ENCODE peak calls at places on chromosome 6, in eight cellular contexts. One of them, this sample, is unnamed.

GRCh38 chr6:105108631-105109262 is 71.1 kb downstream of the POPDC3 start:
- DNase-seq in cardiac muscle cell: no peak
- DNase-seq in SW 1271: no peak
- DNase-seq in ureter: no peak
- DNase-seq in HuH-7: no peak
- DNase-seq in lower leg skin: no peak
- DNase-seq in EL: no peak
- DNase-seq in T-cell: no peak
- DNase-seq in this sample: no peak

GRCh38 chr6:131910956-131911355 is 40.2 kb downstream of the CCN2 start:
- DNase-seq in cardiac muscle cell: no peak
- DNase-seq in SW 1271: no peak
- DNase-seq in ureter: no peak
- DNase-seq in HuH-7: no peak
- DNase-seq in lower leg skin: no peak
- DNase-seq in EL: no peak
- DNase-seq in T-cell: no peak
- DNase-seq in this sample: no peak

GRCh38 chr6:164247106-164247505 is 832.6 kb downstream of the QKI start:
- DNase-seq in cardiac muscle cell: no peak
- DNase-seq in SW 1271: no peak
- DNase-seq in ureter: no peak
- DNase-seq in HuH-7: no peak
- DNase-seq in lower leg skin: no peak
- DNase-seq in EL: peak; percentile 60
- DNase-seq in T-cell: no peak
- DNase-seq in this sample: no peak

GRCh38 chr6:39312912-39313525 is 1.2 kb downstream of the KCNK17 start:
- DNase-seq in cardiac muscle cell: no peak
- DNase-seq in SW 1271: no peak
- DNase-seq in ureter: no peak
- DNase-seq in HuH-7: no peak
- DNase-seq in lower leg skin: no peak
- DNase-seq in EL: no peak
- DNase-seq in T-cell: no peak
- DNase-seq in this sample: no peak

GRCh38 chr6:122307577-122307976 is 91.9 kb upstream of the HSF2 start:
- DNase-seq in cardiac muscle cell: no peak
- DNase-seq in SW 1271: no peak
- DNase-seq in ureter: no peak
- DNase-seq in HuH-7: no peak
- DNase-seq in lower leg skin: no peak
- DNase-seq in EL: no peak
- DNase-seq in T-cell: no peak
- DNase-seq in this sample: no peak

GRCh38 chr6:70337379-70338073 is 34.6 kb upstream of the COL9A1 start:
- DNase-seq in cardiac muscle cell: no peak
- DNase-seq in SW 1271: no peak
- DNase-seq in ureter: no peak
- DNase-seq in HuH-7: peak; percentile 40
- DNase-seq in lower leg skin: no peak
- DNase-seq in EL: no peak
- DNase-seq in T-cell: no peak
- DNase-seq in this sample: no peak

GRCh38 chr6:146358341-146359046 is 185.1 kb upstream of the RAB32 start:
- DNase-seq in cardiac muscle cell: peak; percentile 50
- DNase-seq in SW 1271: peak; percentile 3
- DNase-seq in ureter: no peak
- DNase-seq in HuH-7: no peak
- DNase-seq in lower leg skin: no peak
- DNase-seq in EL: peak; percentile 32
- DNase-seq in T-cell: no peak
- DNase-seq in this sample: no peak

GRCh38 chr6:107625264-107625663 is 135.3 kb downstream of the SOBP start:
- DNase-seq in cardiac muscle cell: no peak
- DNase-seq in SW 1271: no peak
- DNase-seq in ureter: no peak
- DNase-seq in HuH-7: no peak
- DNase-seq in lower leg skin: no peak
- DNase-seq in EL: no peak
- DNase-seq in T-cell: no peak
- DNase-seq in this sample: no peak

GRCh38 chr6:170329321-170329720 is 22.8 kb downstream of the FAM120B start:
- DNase-seq in cardiac muscle cell: no peak
- DNase-seq in SW 1271: no peak
- DNase-seq in ureter: no peak
- DNase-seq in HuH-7: no peak
- DNase-seq in lower leg skin: no peak
- DNase-seq in EL: no peak
- DNase-seq in T-cell: no peak
- DNase-seq in this sample: no peak

GRCh38 chr6:126188271-126188909 is 151.5 kb upstream of the CENPW start:
- DNase-seq in cardiac muscle cell: peak; percentile 69
- DNase-seq in SW 1271: peak; percentile 26
- DNase-seq in ureter: no peak
- DNase-seq in HuH-7: no peak
- DNase-seq in lower leg skin: no peak
- DNase-seq in EL: peak; percentile 54
- DNase-seq in T-cell: no peak
- DNase-seq in this sample: no peak

GRCh38 chr6:167973092-167973880 is 24.2 kb upstream of the KIF25 start:
- DNase-seq in cardiac muscle cell: no peak
- DNase-seq in SW 1271: no peak
- DNase-seq in ureter: no peak
- DNase-seq in HuH-7: no peak
- DNase-seq in lower leg skin: no peak
- DNase-seq in EL: no peak
- DNase-seq in T-cell: no peak
- DNase-seq in this sample: no peak

GRCh38 chr6:107082045-107082444 is 33.3 kb downstream of the BEND3 start:
- DNase-seq in cardiac muscle cell: peak; percentile 15
- DNase-seq in SW 1271: no peak
- DNase-seq in ureter: no peak
- DNase-seq in HuH-7: peak; percentile 61
- DNase-seq in lower leg skin: no peak
- DNase-seq in EL: peak; percentile 18
- DNase-seq in T-cell: no peak
- DNase-seq in this sample: no peak

GRCh38 chr6:95866732-95867131 is 149.0 kb upstream of the FUT9 start:
- DNase-seq in cardiac muscle cell: no peak
- DNase-seq in SW 1271: peak; percentile 3
- DNase-seq in ureter: no peak
- DNase-seq in HuH-7: peak; percentile 12
- DNase-seq in lower leg skin: no peak
- DNase-seq in EL: no peak
- DNase-seq in T-cell: no peak
- DNase-seq in this sample: no peak

GRCh38 chr6:163707385-163708355 is 293.2 kb downstream of the QKI start:
- DNase-seq in cardiac muscle cell: no peak
- DNase-seq in SW 1271: no peak
- DNase-seq in ureter: no peak
- DNase-seq in HuH-7: no peak
- DNase-seq in lower leg skin: no peak
- DNase-seq in EL: no peak
- DNase-seq in T-cell: no peak
- DNase-seq in this sample: no peak

GRCh38 chr6:101114703-101115102 is 233.6 kb upstream of the ASCC3 start:
- DNase-seq in cardiac muscle cell: peak; percentile 66
- DNase-seq in SW 1271: peak; percentile 32
- DNase-seq in ureter: no peak
- DNase-seq in HuH-7: peak; percentile 20
- DNase-seq in lower leg skin: no peak
- DNase-seq in EL: peak; percentile 46
- DNase-seq in T-cell: no peak
- DNase-seq in this sample: no peak

GRCh38 chr6:53358440-53359087 is 9.8 kb upstream of the ELOVL5 start:
- DNase-seq in cardiac muscle cell: no peak
- DNase-seq in SW 1271: no peak
- DNase-seq in ureter: no peak
- DNase-seq in HuH-7: no peak
- DNase-seq in lower leg skin: no peak
- DNase-seq in EL: no peak
- DNase-seq in T-cell: no peak
- DNase-seq in this sample: no peak

GRCh38 chr6:144305567-144305966 is 20.4 kb downstream of the UTRN start:
- DNase-seq in cardiac muscle cell: no peak
- DNase-seq in SW 1271: no peak
- DNase-seq in ureter: no peak
- DNase-seq in HuH-7: no peak
- DNase-seq in lower leg skin: no peak
- DNase-seq in EL: no peak
- DNase-seq in T-cell: no peak
- DNase-seq in this sample: no peak

GRCh38 chr6:108915258-108915657 is 67.0 kb downstream of the ARMC2 start:
- DNase-seq in cardiac muscle cell: no peak
- DNase-seq in SW 1271: no peak
- DNase-seq in ureter: no peak
- DNase-seq in HuH-7: no peak
- DNase-seq in lower leg skin: no peak
- DNase-seq in EL: no peak
- DNase-seq in T-cell: no peak
- DNase-seq in this sample: no peak

GRCh38 chr6:102115911-102116310 is 722.4 kb downstream of the GRIK2 start:
- DNase-seq in cardiac muscle cell: no peak
- DNase-seq in SW 1271: no peak
- DNase-seq in ureter: no peak
- DNase-seq in HuH-7: no peak
- DNase-seq in lower leg skin: no peak
- DNase-seq in EL: no peak
- DNase-seq in T-cell: no peak
- DNase-seq in this sample: no peak

GRCh38 chr6:88301888-88302768 is 136.0 kb upstream of the CNR1 start:
- DNase-seq in cardiac muscle cell: peak; percentile 8
- DNase-seq in SW 1271: no peak
- DNase-seq in ureter: no peak
- DNase-seq in HuH-7: no peak
- DNase-seq in lower leg skin: no peak
- DNase-seq in EL: no peak
- DNase-seq in T-cell: no peak
- DNase-seq in this sample: no peak

GRCh38 chr6:62746968-62747367 is 460.9 kb upstream of the KHDRBS2 start:
- DNase-seq in cardiac muscle cell: no peak
- DNase-seq in SW 1271: no peak
- DNase-seq in ureter: no peak
- DNase-seq in HuH-7: peak; percentile 2
- DNase-seq in lower leg skin: no peak
- DNase-seq in EL: no peak
- DNase-seq in T-cell: no peak
- DNase-seq in this sample: no peak

GRCh38 chr6:137676888-137677287 is 182.7 kb upstream of the OLIG3 start:
- DNase-seq in cardiac muscle cell: no peak
- DNase-seq in SW 1271: no peak
- DNase-seq in ureter: no peak
- DNase-seq in HuH-7: no peak
- DNase-seq in lower leg skin: no peak
- DNase-seq in EL: no peak
- DNase-seq in T-cell: no peak
- DNase-seq in this sample: no peak

GRCh38 chr6:119110601-119111548 is 32.4 kb upstream of the FAM184A start:
- DNase-seq in cardiac muscle cell: peak; percentile 74
- DNase-seq in SW 1271: peak; percentile 50
- DNase-seq in ureter: peak; percentile 48
- DNase-seq in HuH-7: peak; percentile 43
- DNase-seq in lower leg skin: no peak
- DNase-seq in EL: peak; percentile 52
- DNase-seq in T-cell: peak; percentile 26
- DNase-seq in this sample: no peak

GRCh38 chr6:41092421-41093140 is 19.8 kb downstream of the NFYA start:
- DNase-seq in cardiac muscle cell: peak; percentile 52
- DNase-seq in SW 1271: peak; percentile 31
- DNase-seq in ureter: no peak
- DNase-seq in HuH-7: no peak
- DNase-seq in lower leg skin: no peak
- DNase-seq in EL: peak; percentile 20
- DNase-seq in T-cell: no peak
- DNase-seq in this sample: no peak

GRCh38 chr6:24458937-24459336 is 30.4 kb downstream of the GPLD1 start:
- DNase-seq in cardiac muscle cell: no peak
- DNase-seq in SW 1271: no peak
- DNase-seq in ureter: no peak
- DNase-seq in HuH-7: peak; percentile 8
- DNase-seq in lower leg skin: no peak
- DNase-seq in EL: no peak
- DNase-seq in T-cell: no peak
- DNase-seq in this sample: no peak

GRCh38 chr6:108838101-108838717 is 10.0 kb upstream of the ARMC2 start:
- DNase-seq in cardiac muscle cell: peak; percentile 19
- DNase-seq in SW 1271: peak; percentile 3
- DNase-seq in ureter: no peak
- DNase-seq in HuH-7: no peak
- DNase-seq in lower leg skin: no peak
- DNase-seq in EL: no peak
- DNase-seq in T-cell: no peak
- DNase-seq in this sample: peak; percentile 37

GRCh38 chr6:37473364-37474095 is 26.2 kb downstream of the CCDC167 start:
- DNase-seq in cardiac muscle cell: peak; percentile 45
- DNase-seq in SW 1271: no peak
- DNase-seq in ureter: no peak
- DNase-seq in HuH-7: no peak
- DNase-seq in lower leg skin: peak; percentile 78
- DNase-seq in EL: peak; percentile 80
- DNase-seq in T-cell: no peak
- DNase-seq in this sample: no peak

GRCh38 chr6:131946992-131947955 is 3.9 kb downstream of the CCN2 start:
- DNase-seq in cardiac muscle cell: peak; percentile 74
- DNase-seq in SW 1271: peak; percentile 45
- DNase-seq in ureter: no peak
- DNase-seq in HuH-7: no peak
- DNase-seq in lower leg skin: no peak
- DNase-seq in EL: peak; percentile 72
- DNase-seq in T-cell: no peak
- DNase-seq in this sample: no peak

GRCh38 chr6:2848851-2849250 is 7.2 kb upstream of the SERPINB1 start:
- DNase-seq in cardiac muscle cell: no peak
- DNase-seq in SW 1271: no peak
- DNase-seq in ureter: no peak
- DNase-seq in HuH-7: no peak
- DNase-seq in lower leg skin: no peak
- DNase-seq in EL: no peak
- DNase-seq in T-cell: peak; percentile 75
- DNase-seq in this sample: no peak

GRCh38 chr6:100228437-100229424 is 234.7 kb upstream of the MCHR2 start:
- DNase-seq in cardiac muscle cell: peak; percentile 82
- DNase-seq in SW 1271: peak; percentile 73
- DNase-seq in ureter: peak; percentile 73
- DNase-seq in HuH-7: peak; percentile 82
- DNase-seq in lower leg skin: peak; percentile 36
- DNase-seq in EL: peak; percentile 84
- DNase-seq in T-cell: peak; percentile 4
- DNase-seq in this sample: peak; percentile 15

GRCh38 chr6:75115501-75115900 is 90.4 kb downstream of the COL12A1 start:
- DNase-seq in cardiac muscle cell: no peak
- DNase-seq in SW 1271: no peak
- DNase-seq in ureter: no peak
- DNase-seq in HuH-7: no peak
- DNase-seq in lower leg skin: no peak
- DNase-seq in EL: no peak
- DNase-seq in T-cell: no peak
- DNase-seq in this sample: no peak

GRCh38 chr6:16723833-16724232 is 37.4 kb downstream of the ATXN1 start:
- DNase-seq in cardiac muscle cell: peak; percentile 91
- DNase-seq in SW 1271: peak; percentile 72
- DNase-seq in ureter: no peak
- DNase-seq in HuH-7: no peak
- DNase-seq in lower leg skin: no peak
- DNase-seq in EL: peak; percentile 98
- DNase-seq in T-cell: no peak
- DNase-seq in this sample: no peak

This sample was measured in natural killer cell.